ENCODE peak calls at places on chromosomes 1 and 21, in four cellular contexts. K is GM23338, S is WTC11, R is K562. A is an unnamed sample.

GRCh38 chr1:85074365-85074964 is 26.2 kb upstream of the MCOLN3 start:
- DNase-seq in K (no peak), S (no peak), R (no peak), A (no peak)

GRCh38 chr1:182392045-182393028 is 747 bp upstream of the GLUL start:
- DNase-seq in K (peak; percentile 81), S (peak; percentile 67), R (no peak), A (no peak)

GRCh38 chr1:57423135-57424131 is at the start of gene DAB1:
- DNase-seq in K (peak; percentile 75), S (peak; percentile 61), R (no peak), A (no peak)

GRCh38 chr1:54543729-54544496 is 4.1 kb upstream of the ACOT11 start:
- DNase-seq in K (no peak), S (no peak), R (no peak), A (no peak)

GRCh38 chr1:10424034-10424433 is 6.2 kb upstream of the CENPS start:
- DNase-seq in K (no peak), S (no peak), R (no peak), A (no peak)

GRCh38 chr1:57357462-57357861 is 66.4 kb downstream of the DAB1 start:
- DNase-seq in K (no peak), S (no peak), R (no peak), A (no peak)

GRCh38 chr21:41477641-41478318 is 30.2 kb downstream of the TMPRSS2 start:
- DNase-seq in K (peak; percentile 62), S (peak; percentile 61), R (no peak), A (no peak)

GRCh38 chr1:205435904-205436573 is 14.2 kb upstream of the LEMD1 start:
- DNase-seq in K (peak; percentile 76), S (no peak), R (peak; percentile 24), A (no peak)

GRCh38 chr1:44723496-44724407 is 7.2 kb downstream of the RNU5D-1 start:
- DNase-seq in K (no peak), S (no peak), R (no peak), A (peak; percentile 66)

GRCh38 chr1:230819976-230820375 is 48.3 kb downstream of the C1orf198 start:
- DNase-seq in K (no peak), S (no peak), R (no peak), A (no peak)

GRCh38 chr1:23214640-23215039 is 2.7 kb downstream of the HTR1D start:
- DNase-seq in K (no peak), S (no peak), R (no peak), A (no peak)

GRCh38 chr1:86965012-86965826 is 50.8 kb downstream of the HS2ST1 start:
- DNase-seq in K (peak; percentile 71), S (no peak), R (no peak), A (no peak)

GRCh38 chr1:6245869-6246496 is 2.0 kb downstream of the HES3 start:
- DNase-seq in K (peak; percentile 94), S (peak; percentile 97), R (peak; percentile 81), A (no peak)

GRCh38 chr1:218182455-218182854 is 102.6 kb upstream of the RRP15 start:
- DNase-seq in K (no peak), S (no peak), R (no peak), A (no peak)

GRCh38 chr1:58575831-58576726 is 973 bp downstream of the TACSTD2 start:
- DNase-seq in K (peak; percentile 66), S (peak; percentile 24), R (no peak), A (no peak)

GRCh38 chr1:44802306-44803061 is 2.3 kb downstream of the PLK3 start:
- DNase-seq in K (no peak), S (no peak), R (peak; percentile 68), A (no peak)

GRCh38 chr1:84363019-84363418 is 35.3 kb upstream of the DNASE2B start:
- DNase-seq in K (no peak), S (no peak), R (no peak), A (no peak)

GRCh38 chr1:222904451-222904850 is 89.6 kb downstream of the DISP1 start:
- DNase-seq in K (no peak), S (no peak), R (no peak), A (no peak)

GRCh38 chr1:59366352-59366751 is 69.5 kb downstream of the FGGY start:
- DNase-seq in K (no peak), S (no peak), R (no peak), A (no peak)

GRCh38 chr21:44938976-44939531 is 775 bp upstream of the SLX9 start:
- DNase-seq in K (no peak), S (no peak), R (no peak), A (no peak)
- TF ChIP-seq CREB1 in K (no peak), S (no peak), R (no peak), A (no peak)

GRCh38 chr1:103372866-103373265 is 152.6 kb upstream of the RNPC3 start:
- DNase-seq in K (no peak), S (no peak), R (no peak), A (no peak)

GRCh38 chr1:103367186-103367585 is 158.3 kb upstream of the RNPC3 start:
- DNase-seq in K (no peak), S (no peak), R (no peak), A (no peak)

GRCh38 chr1:103365860-103366569 is 159.5 kb upstream of the RNPC3 start:
- DNase-seq in K (no peak), S (no peak), R (no peak), A (no peak)

GRCh38 chr1:103373991-103374390 is 151.5 kb upstream of the RNPC3 start:
- DNase-seq in K (no peak), S (no peak), R (no peak), A (no peak)

DNA sequence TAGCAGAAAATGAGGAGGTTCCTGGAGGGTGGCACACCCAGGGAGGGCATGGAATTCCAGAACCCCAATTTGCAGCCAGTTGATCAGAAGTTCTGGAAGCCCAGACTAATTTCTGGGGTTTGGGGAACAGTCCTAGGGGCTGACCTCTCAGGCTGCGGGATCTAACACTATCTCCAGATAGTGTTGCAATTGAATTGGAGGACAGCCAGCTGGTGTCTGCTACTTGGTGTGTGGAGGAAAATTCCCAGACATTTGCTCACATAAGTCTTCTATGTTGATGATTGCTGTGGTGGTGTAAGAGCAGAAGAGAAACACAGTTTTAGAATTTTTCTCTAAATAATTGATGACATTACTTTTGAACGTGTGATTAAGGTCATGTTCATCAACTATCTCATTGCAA is 154.3 kb upstream of the RNPC3 start:
- DNase-seq in K (no peak), S (no peak), R (no peak), A (no peak)
- TF ChIP-seq CREB1 in K (no peak), S (no peak), R (no peak), A (no peak)

GRCh38 chr1:215131291-215131690 is 48.8 kb downstream of the KCNK2 start:
- DNase-seq in K (no peak), S (no peak), R (no peak), A (no peak)
- TF ChIP-seq CREB1 in K (no peak), S (no peak), R (no peak), A (no peak)

GRCh38 chr1:98988906-98989603 is 15.6 kb downstream of the PLPPR5 start:
- DNase-seq in K (no peak), S (no peak), R (no peak), A (peak; percentile 2)

GRCh38 chr1:98991127-98992003 is 13.3 kb downstream of the PLPPR5 start:
- DNase-seq in K (peak; percentile 43), S (no peak), R (no peak), A (peak; percentile 1)

GRCh38 chr1:98981917-98982513 is 22.6 kb downstream of the PLPPR5 start:
- DNase-seq in K (no peak), S (no peak), R (no peak), A (no peak)

DNA sequence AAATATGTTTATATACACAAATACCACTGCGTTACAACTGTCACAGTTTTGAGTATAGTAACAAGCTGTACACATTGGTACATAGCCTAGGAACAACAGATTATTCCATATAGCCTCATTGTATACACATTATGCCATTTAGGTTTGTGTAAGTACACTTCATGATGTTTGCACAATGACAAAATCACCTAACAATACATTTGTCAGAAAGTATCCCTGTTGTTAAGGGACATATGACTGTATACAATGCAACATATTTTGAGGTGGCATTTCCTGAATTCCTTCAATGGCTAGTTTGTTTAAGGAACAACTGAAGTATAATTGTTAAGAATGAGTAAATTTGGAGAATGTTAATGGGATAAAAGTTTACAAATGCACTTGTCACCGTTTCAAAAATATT is 19.0 kb downstream of the PLPPR5 start:
- DNase-seq in K (no peak), S (no peak), R (no peak), A (no peak)
- TF ChIP-seq CREB1 in K (no peak), S (no peak), R (no peak), A (no peak)

GRCh38 chr1:150928286-150928685 is 2.1 kb downstream of the SETDB1 start:
- DNase-seq in K (no peak), S (no peak), R (no peak), A (no peak)
- TF ChIP-seq CREB1 in K (no peak), S (no peak), R (no peak), A (no peak)

DNA sequence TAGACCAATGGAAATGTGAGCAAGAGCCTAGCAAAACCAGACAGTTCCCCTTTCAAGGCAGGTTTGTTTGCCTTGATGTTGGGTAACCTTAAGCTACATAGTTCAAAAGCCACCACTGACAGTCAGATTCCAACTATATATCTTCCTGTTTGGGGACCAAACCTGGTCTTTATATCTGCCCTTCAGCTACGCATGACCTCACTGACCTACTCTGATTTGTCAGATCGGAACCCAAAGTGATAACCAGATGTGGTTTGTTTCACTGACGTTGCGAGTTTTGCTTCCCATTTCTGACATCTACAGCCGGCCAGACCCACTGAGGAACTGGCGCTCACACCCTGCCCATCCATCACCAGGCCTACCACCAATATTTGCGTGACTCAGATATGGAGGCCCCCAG is 361.1 kb upstream of the CHRM3 start:
- DNase-seq in K (no peak), S (no peak), R (no peak), A (peak; percentile 3)
- TF ChIP-seq CREB1 in K (no peak), S (no peak), R (no peak), A (no peak)

GRCh38 chr21:38803075-38803474 is 2.7 kb upstream of the ETS2 start:
- DNase-seq in K (no peak), S (no peak), R (no peak), A (no peak)
- TF ChIP-seq CREB1 in K (no peak), S (no peak), R (no peak), A (no peak)

DNA sequence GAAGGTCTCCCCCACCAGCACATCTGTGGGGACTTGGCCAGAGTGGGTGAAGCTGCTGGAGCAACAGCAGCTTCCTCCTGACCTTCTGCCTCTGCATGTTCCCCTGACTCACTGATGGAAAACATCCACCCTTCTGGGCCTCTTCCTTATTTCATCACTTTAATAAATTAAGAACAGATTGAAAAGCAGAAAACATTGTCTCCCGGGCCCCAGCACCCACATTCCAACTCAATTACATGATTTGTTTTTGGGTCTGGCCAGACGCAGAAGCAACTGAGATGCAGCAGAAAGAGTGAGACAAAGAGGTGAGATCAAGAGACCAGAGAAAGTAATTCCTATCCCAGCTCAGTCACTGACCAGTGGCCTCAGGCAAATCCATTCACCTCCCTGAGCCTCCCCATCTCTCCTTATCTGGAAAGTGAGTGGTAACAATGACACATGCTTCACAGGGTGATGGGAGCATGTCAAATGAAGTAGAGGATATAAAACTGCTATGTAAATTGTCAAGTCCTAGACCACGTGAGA is 157.1 kb downstream of the ELAVL4 start:
- DNase-seq in K (no peak), S (no peak), R (no peak), A (no peak)
- TF ChIP-seq CREB1 in K (no peak), S (no peak), R (no peak), A (no peak)

GRCh38 chr1:77533660-77534295 is 148.7 kb downstream of the ZZZ3 start:
- DNase-seq in K (peak; percentile 82), S (peak; percentile 66), R (peak; percentile 75), A (no peak)
- TF ChIP-seq CREB1 in K (no peak), S (no peak), R (no peak), A (no peak)